ENCODE peak calls at places on chromosome 15, in four cellular contexts. B is IMR-90, M is sigmoid colon, G is A549. D is an unnamed sample.
A peak's percentile ranks its signal among the peaks of the same experiment; 100 is the strongest.

GRCh38 chr15:96325579-96326331 is 4.7 kb upstream of the NR2F2 start:
- DNase-seq in B (peak; percentile 70), M (no peak), G (no peak), D (no peak)

GRCh38 chr15:29676961-29677402 is 145.3 kb downstream of the TJP1 start:
- DNase-seq in G (no peak), M (no peak), B (peak; percentile 62), D (no peak)

GRCh38 chr15:99707481-99708270 is 25.6 kb downstream of the LYSMD4 start:
- DNase-seq in M (no peak), B (peak; percentile 72), G (no peak), D (no peak)

GRCh38 chr15:55914446-55914845 is 79.0 kb downstream of the NEDD4 start:
- DNase-seq in G (no peak), M (no peak), B (no peak), D (no peak)

GRCh38 chr15:84669726-84670125 is 11.7 kb upstream of the NMB start:
- DNase-seq in M (no peak), G (no peak), B (peak; percentile 49), D (no peak)

GRCh38 chr15:70099966-70100494 is 2.3 kb upstream of the TLE3 start:
- DNase-seq in M (no peak), G (no peak), B (no peak), D (peak; percentile 32)

GRCh38 chr15:63060699-63061098 is 18.2 kb downstream of the TPM1 start:
- DNase-seq in B (no peak), M (no peak), G (no peak), D (peak; percentile 78)

GRCh38 chr15:94262201-94262600 is 30.8 kb downstream of the MCTP2 start:
- DNase-seq in B (no peak), G (no peak), M (no peak), D (no peak)

GRCh38 chr15:33963831-33964664 is 4.2 kb upstream of the CHRM5 start:
- DNase-seq in M (no peak), G (peak; percentile 24), B (peak; percentile 37), D (no peak)

GRCh38 chr15:70023769-70024491 is 73.8 kb downstream of the TLE3 start:
- DNase-seq in B (peak; percentile 36), G (no peak), M (peak; percentile 91), D (peak; percentile 94)

GRCh38 chr15:92897620-92898019 is 2.5 kb upstream of the CHD2 start:
- DNase-seq in B (no peak), G (no peak), M (no peak), D (no peak)

GRCh38 chr15:63510548-63510940 is 6.2 kb downstream of the USP3 start:
- DNase-seq in B (no peak), M (no peak), G (no peak), D (no peak)

GRCh38 chr15:61041886-61042285 is 187.2 kb downstream of the RORA start:
- DNase-seq in M (no peak), G (no peak), B (no peak), D (no peak)

GRCh38 chr15:76270876-76271275 is 40.4 kb downstream of the ETFA start:
- DNase-seq in B (no peak), G (no peak), M (no peak), D (no peak)

GRCh38 chr15:58229297-58229768 is 91.2 kb downstream of the AQP9 start:
- DNase-seq in B (peak; percentile 21), G (no peak), M (no peak), D (no peak)

GRCh38 chr15:63861946-63862517 is 28.3 kb upstream of the HERC1 start:
- DNase-seq in M (no peak), G (no peak), B (no peak), D (no peak)

GRCh38 chr15:29074045-29074444 is 188.3 kb downstream of the APBA2 start:
- DNase-seq in G (no peak), M (no peak), B (peak; percentile 12), D (no peak)

GRCh38 chr15:97115764-97116075 is 785.2 kb downstream of the NR2F2 start:
- DNase-seq in B (no peak), M (no peak), G (no peak), D (no peak)

GRCh38 chr15:56832125-56832524 is 86.3 kb upstream of the TCF12 start:
- DNase-seq in G (no peak), M (peak; percentile 93), B (no peak), D (peak; percentile 84)

GRCh38 chr15:62316413-62317060 is 151.5 kb upstream of the C2CD4B start:
- DNase-seq in B (no peak), M (no peak), G (no peak), D (no peak)

GRCh38 chr15:44222478-44222877 is 27.4 kb upstream of the FRMD5 start:
- DNase-seq in G (no peak), B (peak; percentile 36), M (no peak), D (no peak)

GRCh38 chr15:47288794-47289193 is 428.5 kb upstream of the SEMA6D start:
- DNase-seq in G (no peak), M (no peak), B (no peak), D (no peak)

GRCh38 chr15:90664650-90665287 is 52.4 kb upstream of the BLM start:
- DNase-seq in B (peak; percentile 31), M (peak; percentile 75), G (no peak), D (peak; percentile 69)

GRCh38 chr15:40252438-40253178 is 13.7 kb downstream of the PAK6 start:
- DNase-seq in B (no peak), G (no peak), M (no peak), D (peak; percentile 81)

GRCh38 chr15:68277605-68278344 is at the start of gene FEM1B:
- DNase-seq in B (peak; percentile 92), M (peak; percentile 97), G (peak; percentile 93), D (peak; percentile 93)
- TF ChIP-seq POLR2A in B (peak; percentile 90), M (peak; percentile 56), G (peak; percentile 67), D (peak; percentile 60)

GRCh38 chr15:31088672-31089360 is 12.7 kb downstream of the TRPM1 start:
- DNase-seq in G (no peak), M (no peak), B (no peak), D (no peak)
- H3K4me1 ChIP-seq in G (peaks cover 23% of the 10 kb centered on the region), M (no peaks in the 10 kb centered on the region), B (peaks cover 9% of the 10 kb centered on the region), D (no peaks in the 10 kb centered on the region)

GRCh38 chr15:38558714-38559059 is 5.9 kb downstream of the RASGRP1 start:
- DNase-seq in G (no peak), M (no peak), B (peak; percentile 80), D (no peak)
- H3K27ac ChIP-seq in G (no peak overlapping the region), M (no peak overlapping the region), B (no peak overlapping the region), D (no peak overlapping the region)

GRCh38 chr15:65528461-65529060 is 1.7 kb upstream of the HACD3 start:
- DNase-seq in M (no peak), G (no peak), B (no peak), D (no peak)

GRCh38 chr15:65529754-65530317 is 427 bp upstream of the HACD3 start:
- DNase-seq in G (no peak), M (no peak), B (no peak), D (no peak)

GRCh38 chr15:65533057-65533752 is 2.9 kb downstream of the HACD3 start:
- DNase-seq in B (peak; percentile 18), M (no peak), G (no peak), D (no peak)

GRCh38 chr15:65532738-65533051 is 2.4 kb downstream of the HACD3 start:
- DNase-seq in B (peak; percentile 88), M (no peak), G (peak; percentile 44), D (no peak)

DNA sequence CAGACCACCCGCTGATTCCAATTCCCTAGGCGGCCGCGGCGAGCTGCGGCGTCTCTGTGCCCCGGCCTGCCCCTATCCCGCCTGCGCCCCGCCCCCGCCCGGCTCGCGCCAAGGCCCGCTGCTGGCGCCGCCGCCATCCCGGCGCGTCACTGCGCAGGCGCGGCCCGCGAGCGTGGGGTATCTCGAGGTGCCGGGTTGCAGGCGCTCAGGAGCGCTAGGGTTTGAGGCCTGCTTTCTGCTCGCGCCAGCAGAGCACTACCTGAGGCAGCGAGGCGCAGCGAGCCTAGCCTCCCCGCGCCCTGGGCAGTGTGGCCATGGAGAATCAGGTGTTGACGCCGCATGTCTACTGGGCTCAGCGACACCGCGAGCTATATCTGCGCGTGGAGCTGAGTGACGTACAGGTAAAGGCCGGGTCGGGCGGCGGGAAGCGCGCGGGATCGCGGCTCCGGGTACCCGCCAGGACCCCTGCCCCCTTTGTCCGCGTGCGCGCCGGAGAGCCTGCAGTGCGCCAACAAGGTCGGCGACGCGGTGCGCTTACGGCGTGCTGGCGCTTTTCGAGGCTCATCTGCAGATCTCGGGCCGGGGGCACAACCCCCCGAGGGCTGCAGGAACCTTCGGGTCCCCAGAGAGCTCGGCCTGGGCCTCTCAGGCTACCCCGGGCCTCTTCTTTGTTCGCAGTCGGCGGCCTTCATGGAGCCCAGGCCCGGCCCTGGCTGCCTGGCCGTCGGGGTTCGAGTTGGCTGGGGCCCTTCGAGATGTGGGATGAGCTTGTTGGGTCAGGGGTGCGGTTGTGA is at the start of gene HACD3:
- DNase-seq in B (peak; percentile 69), G (peak; percentile 97), M (peak; percentile 91), D (peak; percentile 90)
- TF ChIP-seq POLR2A in B (no peak), G (peak; percentile 89), M (peak; percentile 13), D (peak; percentile 77)

DNA sequence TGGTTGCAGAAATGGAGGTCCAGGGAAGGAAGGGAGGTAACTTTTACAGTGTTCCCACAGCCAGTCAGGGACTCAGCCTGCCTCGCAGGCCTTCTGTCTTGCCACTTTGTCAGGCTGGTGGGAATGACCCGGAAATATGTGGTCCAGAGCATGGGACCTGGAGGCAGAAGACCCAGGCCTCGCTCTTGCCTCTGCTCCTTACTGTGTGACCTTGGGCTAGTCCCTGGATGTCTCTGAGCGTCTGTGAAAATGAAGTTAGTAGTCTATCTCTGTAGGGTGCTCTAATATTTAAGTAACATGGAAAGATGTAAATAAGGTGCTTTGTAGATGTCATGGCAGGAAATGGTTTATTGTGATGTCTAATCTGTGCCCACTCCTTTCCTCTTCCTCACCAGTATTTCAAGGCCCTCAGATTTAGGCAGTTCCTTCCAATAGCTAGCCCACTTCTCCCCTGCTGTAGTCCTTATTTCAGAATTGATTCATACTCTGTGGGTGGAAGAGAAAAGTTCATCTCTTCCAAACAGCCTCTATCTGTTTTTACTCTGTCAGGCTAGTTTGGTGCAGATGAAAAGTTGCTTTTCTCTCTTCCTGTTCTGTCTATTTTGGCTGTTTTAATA is 9.1 kb downstream of the CORO2B start:
- DNase-seq in M (no peak), B (no peak), G (no peak), D (no peak)
- H3K4me1 ChIP-seq in M (peaks cover 14% of the 10 kb centered on the region), B (peaks cover 34% of the 10 kb centered on the region), G (peaks cover 14% of the 10 kb centered on the region), D (peaks cover 23% of the 10 kb centered on the region)

GRCh38 chr15:78621810-78622402 is 1.1 kb upstream of the CHRNA3 start:
- DNase-seq in M (no peak), B (no peak), G (no peak), D (no peak)

GRCh38 chr15:78618490-78618934 is 2.3 kb downstream of the CHRNA3 start:
- DNase-seq in M (peak; percentile 96), B (peak; percentile 81), G (peak; percentile 96), D (peak; percentile 88)

GRCh38 chr15:78619022-78619950 is 1.5 kb downstream of the CHRNA3 start:
- DNase-seq in G (no peak), M (no peak), B (no peak), D (no peak)

GRCh38 chr15:78620021-78620838 is 566 bp downstream of the CHRNA3 start:
- DNase-seq in M (no peak), G (peak; percentile 70), B (no peak), D (no peak)

DNA sequence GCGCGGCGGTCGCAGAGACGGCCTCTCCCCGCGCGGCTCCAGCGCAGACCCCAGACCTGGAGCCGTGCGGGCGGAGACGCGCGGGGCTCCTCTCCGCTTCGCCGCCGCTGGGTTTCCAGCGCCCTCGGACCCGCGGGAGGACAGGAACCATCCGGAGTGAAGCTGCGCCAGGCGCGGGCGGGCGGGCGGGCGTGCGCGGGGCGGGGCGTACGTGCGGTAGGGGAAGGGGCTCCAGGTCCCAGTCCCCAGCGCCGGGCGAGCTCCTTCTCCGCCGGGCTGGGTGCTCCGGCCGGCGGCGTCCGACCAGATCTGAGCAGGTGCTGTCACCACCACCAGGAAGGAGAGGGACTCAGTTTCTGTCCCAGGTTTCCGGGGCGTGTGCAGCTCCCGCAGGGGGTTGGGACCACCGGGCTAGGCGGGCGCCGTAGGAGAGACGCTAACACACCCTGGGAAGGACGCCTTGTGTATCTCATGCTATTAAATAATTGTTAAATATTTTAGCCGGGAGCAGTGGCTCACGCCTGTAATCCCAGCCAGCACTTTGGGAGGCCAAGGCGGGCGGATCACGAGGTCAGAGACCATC is at the start of gene CHRNA3:
- DNase-seq in G (no peak), M (no peak), B (no peak), D (no peak)
- H3K27ac ChIP-seq in G (no peak within 1 kb of the TSS), M (peak within 1 kb of the TSS; percentile 81), B (no peak within 1 kb of the TSS), D (no peak within 1 kb of the TSS)